ENCODE peak calls at places on chromosomes 12 and 14, in nine cellular contexts. E is cardiac muscle cell, U is IMR-90, D is heart left ventricle, L is SJCRH30, G is adipocyte, P is lower lobe of right lung, Z is sigmoid colon, Q is AG10803. V is an unnamed sample.

GRCh38 chr14:85566603-85567002 is 36.7 kb downstream of the FLRT2 start:
- DNase-seq in G (peak; percentile 81), Q (peak; percentile 83), P (no peak), U (peak; percentile 92), D (no peak), L (no peak), E (no peak), Z (no peak), V (peak; percentile 85)

GRCh38 chr14:90819734-90820393 is 3.6 kb upstream of the TTC7B start:
- DNase-seq in Z (no peak), Q (no peak), D (no peak), L (peak; percentile 51), G (no peak), P (no peak), U (no peak), E (no peak), V (no peak)

GRCh38 chr12:31651893-31652521 is 7.5 kb upstream of the ETFBKMT start:
- DNase-seq in Z (no peak), L (no peak), P (no peak), E (no peak), U (no peak), G (no peak), D (no peak), Q (peak; percentile 82), V (no peak)

GRCh38 chr12:119666900-119667576 is 895 bp upstream of the PRKAB1 start:
- DNase-seq in Q (no peak), P (no peak), G (no peak), U (no peak), L (no peak), Z (no peak), E (no peak), D (no peak), V (no peak)

GRCh38 chr12:112346194-112346593 is 36.0 kb downstream of the HECTD4 start:
- DNase-seq in Z (no peak), P (no peak), E (no peak), L (no peak), U (no peak), D (no peak), Q (no peak), G (no peak), V (no peak)

GRCh38 chr12:48078901-48079300 is 27.0 kb downstream of the SENP1 start:
- DNase-seq in G (peak; percentile 65), E (no peak), P (no peak), L (no peak), U (peak; percentile 64), Z (no peak), D (no peak), Q (peak; percentile 70), V (peak; percentile 74)

GRCh38 chr14:20855652-20856291 is 35.4 kb upstream of the RNASE3 start:
- DNase-seq in U (peak; percentile 59), D (peak; percentile 61), Z (no peak), L (peak; percentile 53), P (peak; percentile 70), Q (peak; percentile 58), E (peak; percentile 89), G (peak; percentile 63), V (peak; percentile 89)

GRCh38 chr12:62194616-62195015 is 65.6 kb upstream of the USP15 start:
- DNase-seq in U (no peak), Z (no peak), E (no peak), P (no peak), D (no peak), G (peak; percentile 9), L (no peak), Q (peak; percentile 65), V (peak; percentile 33)

GRCh38 chr12:19546611-19547162 is 107.4 kb downstream of the AEBP2 start:
- DNase-seq in G (peak; percentile 39), L (no peak), E (no peak), P (no peak), U (peak; percentile 54), Z (no peak), D (no peak), Q (peak; percentile 72), V (peak; percentile 79)

GRCh38 chr12:47078733-47079364 is 572 bp upstream of the PCED1B start:
- DNase-seq in G (peak; percentile 52), L (peak; percentile 58), U (peak; percentile 37), E (peak; percentile 31), Z (peak; percentile 87), Q (peak; percentile 49), D (no peak), P (peak; percentile 62), V (no peak)

GRCh38 chr12:58959639-58960300 is 39.5 kb upstream of the LRIG3 start:
- DNase-seq in D (no peak), Z (no peak), E (no peak), G (no peak), P (no peak), U (peak; percentile 13), Q (no peak), L (peak; percentile 62), V (no peak)

GRCh38 chr14:50963919-50964318 is 19.6 kb upstream of the PYGL start:
- DNase-seq in L (no peak), P (no peak), G (no peak), D (no peak), U (no peak), Q (no peak), Z (no peak), E (no peak), V (no peak)

GRCh38 chr14:50957296-50957695 is 13.0 kb upstream of the PYGL start:
- DNase-seq in Q (peak; percentile 32), D (no peak), Z (no peak), L (no peak), E (no peak), G (peak; percentile 7), U (peak; percentile 48), P (no peak), V (peak; percentile 82)

GRCh38 chr14:50964683-50965390 is 20.6 kb upstream of the PYGL start:
- DNase-seq in E (no peak), Q (peak; percentile 93), G (peak; percentile 96), D (peak; percentile 44), P (no peak), L (peak; percentile 38), U (peak; percentile 99), Z (peak; percentile 92), V (peak; percentile 99)

GRCh38 chr14:50967104-50967503 is 22.8 kb upstream of the PYGL start:
- DNase-seq in E (no peak), P (no peak), D (no peak), Z (no peak), U (peak; percentile 49), L (no peak), Q (peak; percentile 91), G (peak; percentile 88), V (peak; percentile 32)

GRCh38 chr14:50961606-50962259 is 17.4 kb upstream of the PYGL start:
- DNase-seq in U (peak; percentile 97), E (no peak), Q (peak; percentile 86), G (peak; percentile 70), P (no peak), L (no peak), Z (no peak), D (no peak), V (peak; percentile 85)
- H3K4me3 ChIP-seq in U (peak overlapping the region; percentile 17), E (no peak overlapping the region), Q (peak overlapping the region; percentile 40), G (peak overlapping the region; percentile 69), P (no peak overlapping the region), L (no peak overlapping the region), Z (no peak overlapping the region), D (no peak overlapping the region), V (no peak overlapping the region)

DNA sequence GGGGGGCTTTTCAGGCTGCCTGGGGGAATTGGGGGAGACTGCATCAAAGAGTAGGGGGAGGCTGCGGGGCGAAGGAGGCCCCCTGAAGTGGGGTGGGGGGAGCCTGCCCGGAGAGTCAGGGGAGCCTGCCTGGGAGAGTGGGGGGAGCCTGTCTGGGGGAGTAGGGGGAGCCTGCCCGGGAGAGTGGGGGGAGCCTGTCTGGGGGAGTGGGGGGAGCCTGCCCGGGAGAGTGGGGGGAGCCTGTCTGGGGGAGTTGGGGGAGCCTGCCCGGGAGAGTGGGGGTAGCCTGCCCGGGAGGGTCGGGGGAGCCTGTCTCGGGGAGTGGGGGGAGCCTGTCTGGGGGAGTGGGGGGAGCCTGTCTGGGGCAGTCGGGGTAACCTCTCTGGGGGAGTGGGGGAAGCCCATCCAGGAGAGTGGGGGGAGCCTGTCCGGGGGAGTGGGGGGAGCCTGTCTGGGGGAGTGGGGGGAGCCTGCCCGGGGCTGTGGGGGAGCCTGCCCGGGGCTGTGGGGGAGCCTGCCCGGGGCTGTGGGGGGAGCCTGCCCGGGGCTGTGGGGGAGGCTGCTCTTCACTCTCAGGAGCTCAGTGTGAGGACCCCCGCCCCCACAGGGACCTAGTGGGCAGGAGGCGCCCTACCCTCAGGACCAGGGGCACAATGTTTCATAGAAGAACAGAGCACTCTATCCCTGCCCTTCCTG is 6.5 kb upstream of the DEGS2 start:
- DNase-seq in G (no peak), D (no peak), E (no peak), L (no peak), Q (no peak), P (no peak), Z (no peak), U (no peak), V (no peak)
- H3K4me3 ChIP-seq in G (peak overlapping the region; percentile 59), D (peak overlapping the region; percentile 48), E (no peak overlapping the region), L (no peak overlapping the region), Q (peak overlapping the region; percentile 36), P (peak overlapping the region; percentile 42), Z (peak overlapping the region; percentile 6), U (no peak overlapping the region), V (no peak overlapping the region)

GRCh38 chr14:69928111-69928523 is 48.9 kb downstream of the SMOC1 start:
- DNase-seq in E (no peak), P (no peak), U (peak; percentile 89), Z (no peak), D (no peak), G (peak; percentile 44), L (peak; percentile 26), Q (peak; percentile 2), V (peak; percentile 67)

GRCh38 chr14:69937367-69937777 is 58.2 kb downstream of the SMOC1 start:
- DNase-seq in Q (no peak), G (no peak), E (peak; percentile 32), P (no peak), D (no peak), L (no peak), U (no peak), Z (no peak), V (no peak)

GRCh38 chr14:69932391-69932790 is 53.2 kb downstream of the SMOC1 start:
- DNase-seq in Q (no peak), Z (no peak), L (no peak), P (no peak), U (no peak), G (no peak), D (no peak), E (no peak), V (no peak)

GRCh38 chr14:69933623-69934275 is 54.5 kb downstream of the SMOC1 start:
- DNase-seq in L (no peak), U (no peak), D (no peak), Z (no peak), P (no peak), Q (no peak), G (no peak), E (no peak), V (peak; percentile 33)

DNA sequence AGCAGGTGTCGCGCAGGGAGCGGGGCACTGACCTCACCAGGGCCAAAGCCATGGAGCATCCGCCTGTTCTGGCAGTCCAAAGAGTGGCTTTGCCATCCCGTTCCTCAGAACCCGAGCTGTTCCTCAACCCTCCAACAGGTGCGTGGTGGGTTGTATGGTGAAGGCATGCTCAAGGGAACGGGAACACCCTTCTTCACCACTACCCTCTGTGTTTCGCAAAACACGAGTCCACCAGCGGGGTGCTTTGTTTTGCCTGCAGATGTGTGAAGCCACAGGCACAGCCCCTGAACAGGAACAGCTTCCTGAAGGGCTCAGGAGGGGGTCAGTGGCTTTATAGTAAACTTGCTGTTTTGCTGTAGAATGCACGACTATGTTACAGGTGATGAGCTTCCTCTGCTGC is 52.7 kb downstream of the SMOC1 start:
- DNase-seq in P (no peak), G (no peak), U (no peak), L (no peak), E (no peak), Z (no peak), D (no peak), Q (no peak), V (peak; percentile 51)
- H3K4me3 ChIP-seq in P (no peak overlapping the region), G (no peak overlapping the region), U (no peak overlapping the region), L (no peak overlapping the region), E (no peak overlapping the region), Z (no peak overlapping the region), D (no peak overlapping the region), Q (no peak overlapping the region), V (no peak overlapping the region)

GRCh38 chr14:81435578-81436295 is 35.6 kb upstream of the STON2 start:
- DNase-seq in Z (peak; percentile 78), D (peak; percentile 42), U (peak; percentile 2), Q (peak; percentile 11), G (peak; percentile 46), P (peak; percentile 56), E (peak; percentile 83), L (peak; percentile 67), V (peak; percentile 18)
- H3K4me3 ChIP-seq in Z (peak overlapping the region; percentile 49), D (peak overlapping the region; percentile 60), U (no peak overlapping the region), Q (peak overlapping the region; percentile 13), G (peak overlapping the region; percentile 78), P (peak overlapping the region; percentile 67), E (peak overlapping the region; percentile 39), L (peak overlapping the region; percentile 70), V (peak overlapping the region; percentile 33)